ENCODE peak calls at places on chromosomes 7 and 10, in four cellular contexts. N, C, R and P are unnamed samples.

GRCh38 chr10:100828744-100829102 is 83.3 kb downstream of the PAX2 start:
- DNase-seq in N (no peak), C (no peak), R (peak), P (no peak)

GRCh38 chr10:88147000-88147798 is 283.8 kb downstream of the PTEN start:
- DNase-seq in N (no peak), C (no peak), R (no peak), P (no peak)

GRCh38 chr10:76743169-76743568 is 894.4 kb downstream of the KCNMA1 start:
- DNase-seq in N (no peak), C (no peak), R (no peak), P (no peak)

GRCh38 chr7:18425873-18426520 is 69.6 kb upstream of the HDAC9 start:
- DNase-seq in N (no peak), C (no peak), R (no peak), P (no peak)

GRCh38 chr7:150828384-150828783 is 23.9 kb upstream of the AOC1 start:
- DNase-seq in N (no peak), C (no peak), R (no peak), P (no peak)

GRCh38 chr7:117764031-117764430 is 109.2 kb downstream of the CTTNBP2 start:
- DNase-seq in N (no peak), C (no peak), R (no peak), P (no peak)

GRCh38 chr10:131726967-131727366 is 173.8 kb upstream of the PPP2R2D start:
- DNase-seq in N (no peak), C (no peak), R (no peak), P (no peak)

GRCh38 chr7:136086712-136087111 is 109.6 kb upstream of the MTPN start:
- DNase-seq in N (peak), C (no peak), R (peak), P (no peak)

GRCh38 chr7:77200542-77200941 is 923 bp upstream of the FGL2 start:
- DNase-seq in N (no peak), C (no peak), R (no peak), P (no peak)

GRCh38 chr7:82172896-82173295 is 270.7 kb downstream of the CACNA2D1 start:
- DNase-seq in N (no peak), C (no peak), R (no peak), P (no peak)

GRCh38 chr10:43120948-43121290 is 17.3 kb upstream of the CSGALNACT2 start:
- DNase-seq in N (no peak), C (no peak), R (no peak), P (no peak)

GRCh38 chr7:116899308-116899707 is 36.9 kb downstream of the CAPZA2 start:
- DNase-seq in N (no peak), C (no peak), R (no peak), P (no peak)

GRCh38 chr10:112899396-112900065 is 50.5 kb upstream of the TCF7L2 start:
- DNase-seq in N (no peak), C (no peak), R (peak), P (no peak)

GRCh38 chr10:72740526-72740925 is 48.6 kb downstream of the MCU start:
- DNase-seq in N (no peak), C (no peak), R (peak), P (no peak)

GRCh38 chr7:133570321-133570720 is 317.4 kb downstream of the EXOC4 start:
- DNase-seq in N (no peak), C (no peak), R (no peak), P (no peak)

GRCh38 chr10:92011560-92012214 is 88.1 kb downstream of the BTAF1 start:
- DNase-seq in N (no peak), C (no peak), R (no peak), P (no peak)

GRCh38 chr7:25028370-25028971 is 48.5 kb upstream of the OSBPL3 start:
- DNase-seq in N (peak), C (no peak), R (no peak), P (no peak)

GRCh38 chr10:97494863-97495506 is 3.2 kb downstream of the MMS19 start:
- DNase-seq in N (no peak), C (no peak), R (peak), P (no peak)

GRCh38 chr7:158374586-158374985 is 213.0 kb downstream of the PTPRN2 start:
- DNase-seq in N (no peak), C (no peak), R (no peak), P (no peak)

GRCh38 chr10:63217120-63217605 is 84.0 kb downstream of the NRBF2 start:
- DNase-seq in N (peak), C (no peak), R (peak), P (no peak)

GRCh38 chr7:142142702-142143101 is 31.2 kb downstream of the MGAM2 start:
- DNase-seq in N (no peak), C (no peak), R (no peak), P (no peak)

GRCh38 chr7:41161188-41161587 is 541.7 kb downstream of the INHBA start:
- DNase-seq in N (no peak), C (no peak), R (no peak), P (no peak)

GRCh38 chr10:124176309-124177179 is 83.1 kb upstream of the CHST15 start:
- DNase-seq in N (no peak), C (no peak), R (no peak), P (no peak)

GRCh38 chr10:95445837-95446347 is 115.3 kb downstream of the SORBS1 start:
- DNase-seq in N (peak), C (no peak), R (peak), P (no peak)

GRCh38 chr10:127600479-127600878 is 51.4 kb downstream of the NPS start:
- DNase-seq in N (no peak), C (no peak), R (peak), P (no peak)

GRCh38 chr10:119701861-119702260 is 24.0 kb upstream of the INPP5F start:
- DNase-seq in N (no peak), C (no peak), R (no peak), P (no peak)

GRCh38 chr7:131625817-131626372 is 69.5 kb upstream of the PODXL start:
- DNase-seq in N (no peak), C (no peak), R (peak), P (peak)
- TF ChIP-seq CTCF in N (no peak), C (no peak), R (peak), P (no peak)

DNA sequence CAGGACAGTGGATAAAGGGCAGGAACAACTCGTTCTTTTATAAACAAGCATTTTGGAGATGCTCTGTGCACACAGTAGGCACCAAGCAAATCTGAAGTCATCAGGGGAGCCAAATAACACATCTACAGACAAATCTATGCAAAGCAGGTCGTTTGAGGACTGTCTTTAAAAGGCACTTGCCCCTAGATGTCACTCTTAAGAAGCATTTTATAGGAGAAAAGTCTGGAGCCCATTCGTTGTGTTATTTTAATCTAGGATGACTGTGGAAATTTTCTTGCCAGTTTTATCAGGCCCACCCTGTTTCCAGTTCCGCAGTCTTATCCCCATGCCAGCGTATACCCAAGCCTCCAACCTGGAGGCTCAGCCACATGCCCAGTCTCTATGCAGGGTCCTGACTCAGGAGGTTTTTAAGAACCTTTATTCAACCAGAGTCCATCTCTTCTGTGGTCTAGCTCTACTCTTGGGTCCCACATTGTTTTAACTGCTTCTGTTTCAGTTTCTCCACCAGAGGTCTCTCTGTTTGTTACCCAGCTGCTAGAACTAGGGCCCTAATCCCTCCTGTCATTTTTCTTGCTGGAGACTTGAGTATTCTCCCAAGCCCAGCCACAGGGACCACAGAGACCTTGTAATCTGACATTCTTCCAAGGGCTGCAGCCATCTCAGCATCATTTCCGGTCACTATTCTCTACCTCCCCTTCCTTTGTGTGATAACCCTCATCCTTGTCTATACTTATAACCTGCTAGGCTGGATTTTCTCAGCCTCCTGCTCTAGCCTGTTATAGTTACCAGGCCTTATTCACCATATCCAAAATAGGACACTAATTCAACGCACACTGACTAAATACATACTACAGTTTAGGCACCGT is 26.7 kb downstream of the PIK3CG start:
- DNase-seq in N (no peak), C (no peak), R (peak), P (no peak)
- TF ChIP-seq CTCF in N (no peak), C (no peak), R (peak), P (no peak)

GRCh38 chr7:48087349-48087748 is 1.7 kb upstream of the UPP1 start:
- DNase-seq in N (no peak), C (no peak), R (no peak), P (no peak)
- TF ChIP-seq CTCF in N (no peak), C (no peak), R (no peak), P (no peak)

GRCh38 chr7:108016841-108017775 is 14.1 kb upstream of the LAMB1 start:
- DNase-seq in N (no peak), C (no peak), R (no peak), P (no peak)
- TF ChIP-seq CTCF in N (peak), C (no peak), R (peak), P (peak)

DNA sequence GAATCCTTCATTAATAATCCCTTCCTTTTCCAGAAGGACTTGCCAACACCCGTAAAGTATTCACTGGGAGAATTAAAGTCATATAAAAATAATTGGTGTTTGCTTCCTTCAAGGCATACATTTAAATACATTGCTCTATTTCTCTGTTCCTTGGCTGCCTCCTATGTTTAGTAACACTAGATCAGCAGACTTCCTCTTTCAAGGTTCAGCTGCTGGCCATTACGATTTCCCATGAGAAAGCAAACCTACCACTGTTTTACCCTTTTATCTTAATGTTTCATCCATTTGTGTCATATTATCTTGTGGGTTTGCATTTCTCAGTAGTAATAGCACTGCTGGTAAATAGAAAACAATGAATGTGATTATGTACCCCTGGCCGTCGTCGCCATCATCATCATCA is 313.9 kb upstream of the BMPER start:
- DNase-seq in N (no peak), C (no peak), R (no peak), P (no peak)
- TF ChIP-seq CTCF in N (no peak), C (no peak), R (no peak), P (no peak)

GRCh38 chr7:151876899-151877777 is at the start of gene PRKAG2:
- DNase-seq in N (no peak), C (peak), R (peak), P (peak)
- TF ChIP-seq CTCF in N (no peak), C (no peak), R (peak), P (no peak)